ENCODE peak calls at places on chromosomes 5 and 9, in ten cellular contexts. P is bronchial epithelial cell; M is OCI-LY7; C is epithelial cell of esophagus; W is fibroblast of pulmonary artery; R is cardiac muscle cell; N is CD8-positive, alpha-beta memory T cell; E is HL-60; Q is fibroblast of the aortic adventitia; F is lower leg skin. J is an unnamed sample.

GRCh38 chr9:119974026-119974425 is 604.8 kb upstream of the BRINP1 start:
- DNase-seq in C (no peak), M (no peak), P (no peak), F (no peak), R (no peak), W (no peak), Q (no peak), N (no peak), E (no peak), J (no peak)

GRCh38 chr5:75017971-75018370 is 34.4 kb downstream of the GCNT4 start:
- DNase-seq in F (no peak), P (no peak), R (no peak), Q (no peak), W (no peak), E (no peak), N (no peak), M (no peak), C (no peak), J (no peak)

GRCh38 chr9:124373851-124374250 is 41.4 kb downstream of the PSMB7 start:
- DNase-seq in R (no peak), M (no peak), W (no peak), Q (no peak), F (no peak), C (no peak), E (no peak), P (no peak), N (no peak), J (no peak)

GRCh38 chr5:75622564-75622963 is 11.3 kb downstream of the ANKDD1B start:
- DNase-seq in R (no peak), F (no peak), M (no peak), Q (peak; percentile 7), W (no peak), E (no peak), C (peak; percentile 96), N (no peak), P (peak; percentile 99), J (no peak)

GRCh38 chr9:18371621-18372020 is 102.3 kb upstream of the ADAMTSL1 start:
- DNase-seq in P (no peak), N (no peak), W (no peak), Q (peak; percentile 27), E (no peak), C (no peak), F (no peak), M (no peak), R (no peak), J (no peak)

GRCh38 chr5:109654455-109654854 is 35.3 kb upstream of the MAN2A1 start:
- DNase-seq in N (no peak), E (no peak), F (no peak), P (peak; percentile 70), R (no peak), W (no peak), Q (no peak), C (peak; percentile 81), M (no peak), J (no peak)

GRCh38 chr5:17216974-17217325 is 481 bp upstream of the BASP1 start:
- DNase-seq in C (peak; percentile 35), E (peak; percentile 34), P (no peak), Q (peak; percentile 68), F (peak; percentile 87), N (no peak), M (peak; percentile 35), W (peak; percentile 61), R (peak; percentile 75), J (no peak)

GRCh38 chr5:133403741-133404364 is 208.5 kb downstream of the FSTL4 start:
- DNase-seq in F (peak; percentile 76), E (no peak), Q (no peak), M (no peak), C (no peak), R (no peak), W (no peak), P (no peak), N (no peak), J (no peak)

GRCh38 chr5:147751-148150 is 43.5 kb upstream of the LRRC14B start:
- DNase-seq in N (no peak), W (no peak), C (no peak), E (no peak), F (no peak), M (peak; percentile 5), P (no peak), R (no peak), Q (no peak), J (no peak)

GRCh38 chr9:90309809-90310522 is 332.7 kb downstream of the DIRAS2 start:
- DNase-seq in W (no peak), P (no peak), C (no peak), M (no peak), N (no peak), F (no peak), R (no peak), E (no peak), Q (no peak), J (no peak)

GRCh38 chr5:126884269-126884819 is 107.4 kb downstream of the LMNB1 start:
- DNase-seq in E (no peak), Q (peak; percentile 89), M (no peak), N (no peak), P (peak; percentile 97), R (peak; percentile 81), W (peak; percentile 80), F (no peak), C (peak; percentile 91), J (no peak)

GRCh38 chr5:16931334-16932110 is 4.6 kb downstream of the MYO10 start:
- DNase-seq in N (no peak), C (peak; percentile 49), W (no peak), Q (peak; percentile 63), F (no peak), P (peak; percentile 29), E (no peak), M (no peak), R (peak; percentile 51), J (no peak)

GRCh38 chr9:99235874-99236627 is 14.0 kb downstream of the SEC61B start:
- DNase-seq in E (peak; percentile 32), C (no peak), P (no peak), F (no peak), W (no peak), Q (no peak), M (peak; percentile 94), R (no peak), N (no peak), J (peak; percentile 80)

DNA sequence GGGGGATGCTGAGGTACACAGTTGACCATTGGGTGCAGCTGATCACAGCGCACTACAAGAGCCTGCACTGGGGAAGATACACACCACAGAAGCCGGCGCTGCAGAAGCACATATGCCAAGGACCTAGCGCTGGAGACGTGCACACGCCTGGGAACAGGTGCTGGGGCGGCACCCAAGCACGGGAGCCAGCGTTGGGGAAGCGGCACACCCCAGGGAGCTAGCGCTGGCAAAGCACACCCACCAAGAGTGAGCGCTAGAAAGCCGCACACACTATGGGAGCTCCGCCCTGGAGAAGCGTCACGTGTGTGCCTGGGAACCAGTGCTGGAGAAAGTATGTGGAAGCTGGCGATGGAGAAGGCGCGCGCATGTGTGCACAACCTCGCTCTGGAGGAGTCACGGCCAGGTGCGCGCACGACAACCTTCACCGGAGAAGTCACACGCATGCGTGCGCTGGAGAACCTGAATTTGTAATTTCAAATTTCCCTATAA is 4.5 kb downstream of the FANCC start:
- DNase-seq in W (peak; percentile 66), N (no peak), E (no peak), R (peak; percentile 63), F (peak; percentile 88), Q (peak; percentile 58), P (peak; percentile 72), C (peak; percentile 91), M (no peak), J (peak; percentile 33)
- H3K4me3 ChIP-seq in W (peak overlapping the region; percentile 53), N (no peak overlapping the region), E (no peak overlapping the region), R (peak overlapping the region; percentile 24), F (no peak overlapping the region), Q (peak overlapping the region; percentile 71), P (peak overlapping the region; percentile 37), C (peak overlapping the region; percentile 28), M (no peak overlapping the region), J (peak overlapping the region; percentile 46)

GRCh38 chr9:35277171-35277520 is 115.3 kb downstream of the UNC13B start:
- DNase-seq in W (peak; percentile 39), F (no peak), N (no peak), Q (peak; percentile 50), R (no peak), M (no peak), E (no peak), P (no peak), C (no peak), J (no peak)
- H3K4me3 ChIP-seq in W (no peak overlapping the region), F (no peak overlapping the region), N (no peak overlapping the region), Q (peak overlapping the region; percentile 55), R (no peak overlapping the region), M (no peak overlapping the region), E (no peak overlapping the region), P (no peak overlapping the region), C (no peak overlapping the region), J (no peak overlapping the region)

DNA sequence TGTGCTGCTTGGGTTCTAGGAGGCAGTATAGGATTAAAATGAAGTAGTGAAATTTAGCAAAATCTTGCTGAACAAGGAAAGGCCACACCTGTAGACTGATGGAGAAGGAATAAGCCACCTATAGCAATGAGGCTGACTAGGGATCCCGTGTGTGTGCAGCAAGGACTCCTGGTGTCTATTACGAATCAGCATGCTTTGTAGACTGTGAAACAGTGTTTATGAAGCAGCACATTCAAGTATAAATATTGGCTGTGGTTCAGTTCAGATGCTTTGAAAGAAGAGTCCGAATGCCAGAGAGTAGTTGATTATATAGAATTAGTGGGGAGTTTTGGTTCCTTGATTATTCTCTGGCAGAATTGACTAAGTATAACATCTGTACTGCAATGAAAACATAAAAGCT is 41.8 kb downstream of the CAST start:
- DNase-seq in N (no peak), E (no peak), R (no peak), F (no peak), P (no peak), M (no peak), C (peak; percentile 33), W (no peak), Q (no peak), J (no peak)
- H3K4me3 ChIP-seq in N (peak overlapping the region; percentile 67), E (no peak overlapping the region), R (peak overlapping the region; percentile 78), F (no peak overlapping the region), P (peak overlapping the region; percentile 87), M (no peak overlapping the region), C (peak overlapping the region; percentile 62), W (peak overlapping the region; percentile 78), Q (peak overlapping the region; percentile 74), J (no peak overlapping the region)

GRCh38 chr9:106888992-106889631 is 26.1 kb downstream of the ZNF462 start:
- DNase-seq in F (no peak), P (peak; percentile 66), C (peak; percentile 85), R (no peak), W (no peak), E (no peak), M (no peak), Q (no peak), N (no peak), J (peak; percentile 57)
- H3K4me3 ChIP-seq in F (no peak overlapping the region), P (no peak overlapping the region), C (no peak overlapping the region), R (no peak overlapping the region), W (no peak overlapping the region), E (no peak overlapping the region), M (no peak overlapping the region), Q (no peak overlapping the region), N (no peak overlapping the region), J (no peak overlapping the region)

GRCh38 chr5:151022511-151023018 is 2.2 kb downstream of the GPX3 start:
- DNase-seq in R (peak; percentile 49), Q (peak; percentile 84), E (no peak), P (peak; percentile 100), N (no peak), M (no peak), C (peak; percentile 95), F (no peak), W (peak; percentile 63), J (no peak)
- H3K4me3 ChIP-seq in R (no peak overlapping the region), Q (no peak overlapping the region), E (no peak overlapping the region), P (peak overlapping the region; percentile 73), N (no peak overlapping the region), M (no peak overlapping the region), C (no peak overlapping the region), F (peak overlapping the region; percentile 64), W (no peak overlapping the region), J (no peak overlapping the region)

GRCh38 chr5:80193421-80193820 is 62.4 kb downstream of the SERINC5 start:
- DNase-seq in P (no peak), C (no peak), F (no peak), R (no peak), W (no peak), Q (no peak), N (no peak), M (no peak), E (no peak), J (no peak)
- H3K4me3 ChIP-seq in P (no peak overlapping the region), C (no peak overlapping the region), F (no peak overlapping the region), R (no peak overlapping the region), W (no peak overlapping the region), Q (no peak overlapping the region), N (peak overlapping the region; percentile 9), M (peak overlapping the region; percentile 54), E (no peak overlapping the region), J (peak overlapping the region; percentile 27)